ENCODE peak calls at places on chromosomes 5 and 9, in four cellular contexts. One of them, this sample, is unnamed.

GRCh38 chr5:178383301-178383918 is 150.8 kb upstream of the PHYKPL start:
- DNase-seq in dorsolateral prefrontal cortex: no peak
- DNase-seq in AG09309: no peak
- DNase-seq in sciatic nerve: no peak
- DNase-seq in this sample: no peak

GRCh38 chr9:117030254-117030768 is 343.2 kb downstream of the TRIM32 start:
- DNase-seq in AG09309: no peak
- DNase-seq in sciatic nerve: no peak
- DNase-seq in dorsolateral prefrontal cortex: no peak
- DNase-seq in this sample: no peak

GRCh38 chr5:170377027-170377426 is 12.1 kb downstream of the KCNMB1 start:
- DNase-seq in dorsolateral prefrontal cortex: no peak
- DNase-seq in sciatic nerve: no peak
- DNase-seq in AG09309: no peak
- DNase-seq in this sample: no peak

GRCh38 chr5:134122530-134122929 is 8.0 kb downstream of the TCF7 start:
- DNase-seq in sciatic nerve: no peak
- DNase-seq in dorsolateral prefrontal cortex: no peak
- DNase-seq in AG09309: no peak
- DNase-seq in this sample: no peak

GRCh38 chr5:110618941-110619340 is 107.5 kb downstream of the TMEM232 start:
- DNase-seq in sciatic nerve: no peak
- DNase-seq in AG09309: no peak
- DNase-seq in dorsolateral prefrontal cortex: no peak
- DNase-seq in this sample: no peak

GRCh38 chr9:97556721-97557605 is 55.5 kb downstream of the TMOD1 start:
- DNase-seq in AG09309: no peak
- DNase-seq in dorsolateral prefrontal cortex: no peak
- DNase-seq in sciatic nerve: peak
- DNase-seq in this sample: no peak

GRCh38 chr5:124704594-124705284 is 41.7 kb downstream of the ZNF608 start:
- DNase-seq in dorsolateral prefrontal cortex: no peak
- DNase-seq in AG09309: no peak
- DNase-seq in sciatic nerve: no peak
- DNase-seq in this sample: no peak

GRCh38 chr5:134139891-134140469 is 25.5 kb downstream of the TCF7 start:
- DNase-seq in dorsolateral prefrontal cortex: peak
- DNase-seq in sciatic nerve: no peak
- DNase-seq in AG09309: no peak
- DNase-seq in this sample: no peak

GRCh38 chr9:38683336-38683735 is 36.6 kb downstream of the FAM240B start:
- DNase-seq in AG09309: no peak
- DNase-seq in dorsolateral prefrontal cortex: no peak
- DNase-seq in sciatic nerve: no peak
- DNase-seq in this sample: no peak

GRCh38 chr5:59615272-59615671 is 278.3 kb downstream of the PDE4D start:
- DNase-seq in AG09309: no peak
- DNase-seq in dorsolateral prefrontal cortex: no peak
- DNase-seq in sciatic nerve: no peak
- DNase-seq in this sample: no peak

GRCh38 chr5:5183933-5184332 is 43.8 kb downstream of the ADAMTS16 start:
- DNase-seq in dorsolateral prefrontal cortex: no peak
- DNase-seq in AG09309: no peak
- DNase-seq in sciatic nerve: no peak
- DNase-seq in this sample: no peak

GRCh38 chr5:2125901-2126265 is 243.2 kb upstream of the IRX4 start:
- DNase-seq in AG09309: no peak
- DNase-seq in sciatic nerve: no peak
- DNase-seq in dorsolateral prefrontal cortex: no peak
- DNase-seq in this sample: no peak

GRCh38 chr9:115855458-115856133 is 298.0 kb upstream of the PAPPA start:
- DNase-seq in dorsolateral prefrontal cortex: no peak
- DNase-seq in AG09309: no peak
- DNase-seq in sciatic nerve: no peak
- DNase-seq in this sample: no peak

GRCh38 chr5:65248896-65249295 is 232.8 kb downstream of the ADAMTS6 start:
- DNase-seq in AG09309: no peak
- DNase-seq in dorsolateral prefrontal cortex: no peak
- DNase-seq in sciatic nerve: no peak
- DNase-seq in this sample: no peak

GRCh38 chr9:71752352-71752751 is 16.0 kb downstream of the CEMIP2 start:
- DNase-seq in sciatic nerve: no peak
- DNase-seq in AG09309: no peak
- DNase-seq in dorsolateral prefrontal cortex: no peak
- DNase-seq in this sample: no peak

GRCh38 chr5:150411245-150411979 is 1.3 kb downstream of the CD74 start:
- DNase-seq in dorsolateral prefrontal cortex: no peak
- DNase-seq in sciatic nerve: no peak
- DNase-seq in AG09309: no peak
- DNase-seq in this sample: no peak

GRCh38 chr5:65481171-65481575 is 547 bp downstream of the ADAMTS6 start:
- DNase-seq in dorsolateral prefrontal cortex: no peak
- DNase-seq in AG09309: no peak
- DNase-seq in sciatic nerve: no peak
- DNase-seq in this sample: no peak

GRCh38 chr5:179827684-179828083 is 7.0 kb downstream of the SQSTM1 start:
- DNase-seq in sciatic nerve: no peak
- DNase-seq in dorsolateral prefrontal cortex: no peak
- DNase-seq in AG09309: no peak
- DNase-seq in this sample: no peak

GRCh38 chr9:84669293-84670105 is at the start of gene NTRK2:
- DNase-seq in AG09309: no peak
- DNase-seq in sciatic nerve: peak
- DNase-seq in dorsolateral prefrontal cortex: peak
- DNase-seq in this sample: peak

GRCh38 chr5:35442916-35443639 is 174.6 kb upstream of the SPEF2 start:
- DNase-seq in AG09309: no peak
- DNase-seq in sciatic nerve: no peak
- DNase-seq in dorsolateral prefrontal cortex: no peak
- DNase-seq in this sample: no peak

GRCh38 chr5:73623929-73624404 is 2.0 kb upstream of the ARHGEF28 start:
- DNase-seq in AG09309: no peak
- DNase-seq in dorsolateral prefrontal cortex: no peak
- DNase-seq in sciatic nerve: no peak
- DNase-seq in this sample: no peak

GRCh38 chr5:135312255-135312935 is 86.6 kb downstream of the MACROH2A1 start:
- DNase-seq in sciatic nerve: no peak
- DNase-seq in AG09309: no peak
- DNase-seq in dorsolateral prefrontal cortex: no peak
- DNase-seq in this sample: no peak

GRCh38 chr5:127912411-127912810 is 171.2 kb upstream of the SLC12A2 start:
- DNase-seq in sciatic nerve: no peak
- DNase-seq in AG09309: no peak
- DNase-seq in dorsolateral prefrontal cortex: no peak
- DNase-seq in this sample: no peak

GRCh38 chr9:1531411-1531903 is 481.3 kb downstream of the DMRT2 start:
- DNase-seq in AG09309: no peak
- DNase-seq in dorsolateral prefrontal cortex: no peak
- DNase-seq in sciatic nerve: no peak
- DNase-seq in this sample: no peak

GRCh38 chr9:35945341-35946018 is 12.5 kb downstream of the OR2S2 start:
- DNase-seq in sciatic nerve: peak
- DNase-seq in AG09309: no peak
- DNase-seq in dorsolateral prefrontal cortex: peak
- DNase-seq in this sample: peak

GRCh38 chr5:40853632-40854192 is 12.5 kb downstream of the CARD6 start:
- DNase-seq in dorsolateral prefrontal cortex: no peak
- DNase-seq in sciatic nerve: no peak
- DNase-seq in AG09309: no peak
- DNase-seq in this sample: no peak

GRCh38 chr9:125529589-125530515 is 177.2 kb downstream of the MAPKAP1 start:
- DNase-seq in dorsolateral prefrontal cortex: no peak
- DNase-seq in sciatic nerve: no peak
- DNase-seq in AG09309: no peak
- DNase-seq in this sample: no peak

GRCh38 chr5:90983148-90983547 is 400.0 kb downstream of the ARRDC3 start:
- DNase-seq in dorsolateral prefrontal cortex: no peak
- DNase-seq in AG09309: peak
- DNase-seq in sciatic nerve: no peak
- DNase-seq in this sample: no peak

GRCh38 chr9:36961568-36962360 is 72.3 kb downstream of the PAX5 start:
- DNase-seq in AG09309: no peak
- DNase-seq in dorsolateral prefrontal cortex: peak
- DNase-seq in sciatic nerve: no peak
- DNase-seq in this sample: no peak

GRCh38 chr5:322942-323879 is 1.7 kb downstream of the AHRR start:
- DNase-seq in AG09309: no peak
- DNase-seq in dorsolateral prefrontal cortex: no peak
- DNase-seq in sciatic nerve: no peak
- DNase-seq in this sample: no peak

GRCh38 chr5:100827481-100827889 is 75.6 kb downstream of the ST8SIA4 start:
- DNase-seq in dorsolateral prefrontal cortex: no peak
- DNase-seq in AG09309: no peak
- DNase-seq in sciatic nerve: no peak
- DNase-seq in this sample: no peak

GRCh38 chr5:156678484-156678883 is 171.6 kb upstream of the PPP1R2B start:
- DNase-seq in AG09309: no peak
- DNase-seq in sciatic nerve: no peak
- DNase-seq in dorsolateral prefrontal cortex: no peak
- DNase-seq in this sample: no peak

GRCh38 chr5:168207450-168208029 is 83.9 kb upstream of the WWC1 start:
- DNase-seq in sciatic nerve: no peak
- DNase-seq in AG09309: no peak
- DNase-seq in dorsolateral prefrontal cortex: no peak
- DNase-seq in this sample: no peak

GRCh38 chr9:108377382-108377781 is 478.4 kb downstream of the ACTL7B start:
- DNase-seq in dorsolateral prefrontal cortex: no peak
- DNase-seq in sciatic nerve: no peak
- DNase-seq in AG09309: no peak
- DNase-seq in this sample: no peak

GRCh38 chr5:14342306-14342705 is 199.2 kb downstream of the TRIO start:
- DNase-seq in dorsolateral prefrontal cortex: no peak
- DNase-seq in AG09309: no peak
- DNase-seq in sciatic nerve: no peak
- DNase-seq in this sample: no peak

GRCh38 chr9:8845376-8845775 is 1045.8 kb upstream of the DMAC1 start:
- DNase-seq in dorsolateral prefrontal cortex: no peak
- DNase-seq in AG09309: no peak
- DNase-seq in sciatic nerve: no peak
- DNase-seq in this sample: peak

GRCh38 chr9:128203842-128204551 is 818 bp downstream of the DNM1 start:
- DNase-seq in AG09309: no peak
- DNase-seq in dorsolateral prefrontal cortex: peak
- DNase-seq in sciatic nerve: no peak
- DNase-seq in this sample: peak

GRCh38 chr9:121201045-121201737 is 478 bp downstream of the RAB14 start:
- DNase-seq in sciatic nerve: peak
- DNase-seq in AG09309: no peak
- DNase-seq in dorsolateral prefrontal cortex: peak
- DNase-seq in this sample: peak

This sample was measured in posterior cingulate gyrus.